ENCODE peak calls at places on chromosomes 13 and 19, in four cellular contexts. D is naive thymus-derived CD4-positive, alpha-beta T cell; L is iris pigment epithelial cell; M is mammary epithelial cell. I is an unnamed sample.

GRCh38 chr19:29673451-29674371 is 8.4 kb downstream of the PLEKHF1 start:
- DNase-seq in L (no peak), D (peak), M (no peak), I (no peak)

GRCh38 chr13:112714772-112715569 is 25.1 kb downstream of the ATP11A start:
- DNase-seq in L (no peak), D (no peak), M (no peak), I (no peak)

GRCh38 chr13:110268061-110268460 is 38.9 kb downstream of the COL4A1 start:
- DNase-seq in L (no peak), M (no peak), D (no peak), I (no peak)

GRCh38 chr13:76286178-76286577 is 600.0 kb downstream of the KCTD12 start:
- DNase-seq in L (peak), M (no peak), D (no peak), I (no peak)

GRCh38 chr13:32734511-32734910 is 148.3 kb downstream of the PDS5B start:
- DNase-seq in M (peak), L (peak), D (no peak), I (peak)

GRCh38 chr19:12987781-12988180 is 7.5 kb upstream of the NFIX start:
- DNase-seq in L (no peak), D (no peak), M (no peak), I (no peak)

GRCh38 chr19:43462887-43463380 is 2.5 kb downstream of the LYPD3 start:
- DNase-seq in L (no peak), M (no peak), D (no peak), I (no peak)

GRCh38 chr13:112967666-112968379 is 1.2 kb upstream of the MCF2L start:
- DNase-seq in D (no peak), M (peak), L (no peak), I (no peak)

GRCh38 chr19:45900661-45901431 is 1.6 kb downstream of the MYPOP start:
- DNase-seq in M (no peak), D (no peak), L (no peak), I (no peak)

GRCh38 chr19:45076029-45076850 is at the start of gene ZNF296:
- DNase-seq in L (peak), D (peak), M (peak), I (peak)

GRCh38 chr19:54431255-54431838 is 16.1 kb downstream of the TTYH1 start:
- DNase-seq in M (peak), D (no peak), L (peak), I (no peak)

GRCh38 chr13:48299591-48299990 is 4.0 kb upstream of the RB1 start:
- DNase-seq in M (no peak), D (no peak), L (no peak), I (no peak)

GRCh38 chr13:60244381-60244780 is 80.7 kb upstream of the DIAPH3 start:
- DNase-seq in L (no peak), M (no peak), D (no peak), I (no peak)

GRCh38 chr19:53193534-53194222 is 520 bp upstream of the ZNF665 start:
- DNase-seq in L (no peak), M (no peak), D (no peak), I (no peak)

I was measured in kidney glomerular epithelial cell.